ENCODE peak calls at places on chromosomes 3 and 15, in six cellular contexts. T, F, Z, U, L and P are unnamed samples.

GRCh38 chr3:142644502-142644901 is 48.3 kb downstream of the PLS1 start:
- DNase-seq in L (no peak), F (no peak), Z (no peak), U (no peak), T (no peak), P (no peak)

GRCh38 chr3:127817331-127817821 is 4.9 kb downstream of the MGLL start:
- DNase-seq in Z (no peak), U (no peak), F (peak), L (no peak), T (no peak), P (no peak)

GRCh38 chr3:27680517-27681246 is 41.4 kb downstream of the EOMES start:
- DNase-seq in F (no peak), T (no peak), U (peak), Z (no peak), L (no peak), P (no peak)

GRCh38 chr3:17518189-17519059 is 224.0 kb downstream of the TBC1D5 start:
- DNase-seq in F (no peak), L (no peak), U (no peak), Z (no peak), T (no peak), P (no peak)

GRCh38 chr15:68655686-68656437 is 77.1 kb downstream of the CORO2B start:
- DNase-seq in Z (no peak), T (no peak), U (no peak), L (no peak), F (no peak), P (no peak)

GRCh38 chr3:26653811-26654379 is 31.3 kb downstream of the LRRC3B start:
- DNase-seq in U (no peak), Z (no peak), L (no peak), T (no peak), F (no peak), P (no peak)

GRCh38 chr15:70528270-70528706 is 235.1 kb downstream of the UACA start:
- DNase-seq in T (peak), Z (no peak), U (peak), L (peak), F (no peak), P (peak)

GRCh38 chr3:13455644-13456043 is 24.5 kb upstream of the HDAC11 start:
- DNase-seq in F (no peak), Z (no peak), L (no peak), T (no peak), U (peak), P (no peak)

GRCh38 chr15:69209661-69210060 is 49.2 kb downstream of the GLCE start:
- DNase-seq in F (no peak), U (no peak), L (no peak), T (no peak), Z (no peak), P (no peak)

GRCh38 chr3:30747771-30748281 is 141.4 kb downstream of the TGFBR2 start:
- DNase-seq in F (peak), T (peak), L (no peak), Z (no peak), U (peak), P (peak)

GRCh38 chr15:57890351-57890750 is 175.2 kb downstream of the ALDH1A2 start:
- DNase-seq in U (no peak), Z (no peak), L (no peak), T (no peak), F (no peak), P (no peak)

GRCh38 chr3:126342211-126342610 is 15.0 kb downstream of the KLF15 start:
- DNase-seq in U (no peak), T (no peak), F (no peak), L (no peak), Z (no peak), P (no peak)

GRCh38 chr3:67059443-67059842 is 61.3 kb downstream of the KBTBD8 start:
- DNase-seq in Z (no peak), T (no peak), F (no peak), U (no peak), L (no peak), P (no peak)

GRCh38 chr3:105436687-105437086 is 70.0 kb downstream of the ALCAM start:
- DNase-seq in L (no peak), U (peak), Z (no peak), T (no peak), F (no peak), P (peak)

GRCh38 chr3:79976466-79976865 is 208.7 kb upstream of the ROBO1 start:
- DNase-seq in F (peak), L (no peak), Z (no peak), U (no peak), T (peak), P (no peak)
- TF ChIP-seq MYC in F (no peak), L (no peak), Z (no peak), U (no peak), T (no peak), P (no peak)

GRCh38 chr15:54094661-54095060 is 116.4 kb downstream of the UNC13C start:
- DNase-seq in T (no peak), U (no peak), Z (no peak), F (no peak), L (no peak), P (no peak)

GRCh38 chr15:54088837-54089236 is 110.6 kb downstream of the UNC13C start:
- DNase-seq in Z (no peak), T (no peak), U (no peak), F (no peak), L (no peak), P (no peak)

DNA sequence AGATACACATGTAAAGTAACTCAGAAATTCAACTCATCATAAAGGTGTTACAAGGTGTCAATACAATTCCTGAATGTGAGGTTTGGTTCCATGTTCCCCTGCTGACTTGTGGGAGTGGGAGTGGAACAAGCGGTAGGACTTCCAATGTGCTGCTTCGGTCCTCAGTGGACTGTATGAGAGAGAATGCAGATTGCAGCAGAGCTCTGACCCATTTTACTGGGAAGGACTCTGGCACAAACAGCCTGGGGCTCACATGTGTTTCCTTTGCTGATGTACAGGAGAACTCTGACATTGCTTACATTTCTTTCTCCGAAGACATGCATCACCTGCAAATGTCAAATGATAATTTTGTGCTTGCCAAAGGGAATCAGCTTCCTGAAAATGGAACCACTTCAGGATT is 111.5 kb downstream of the UNC13C start:
- DNase-seq in U (no peak), F (no peak), T (no peak), Z (no peak), L (no peak), P (no peak)
- TF ChIP-seq POLR2A in U (no peak), F (no peak), T (no peak), Z (no peak), L (no peak), P (no peak)

DNA sequence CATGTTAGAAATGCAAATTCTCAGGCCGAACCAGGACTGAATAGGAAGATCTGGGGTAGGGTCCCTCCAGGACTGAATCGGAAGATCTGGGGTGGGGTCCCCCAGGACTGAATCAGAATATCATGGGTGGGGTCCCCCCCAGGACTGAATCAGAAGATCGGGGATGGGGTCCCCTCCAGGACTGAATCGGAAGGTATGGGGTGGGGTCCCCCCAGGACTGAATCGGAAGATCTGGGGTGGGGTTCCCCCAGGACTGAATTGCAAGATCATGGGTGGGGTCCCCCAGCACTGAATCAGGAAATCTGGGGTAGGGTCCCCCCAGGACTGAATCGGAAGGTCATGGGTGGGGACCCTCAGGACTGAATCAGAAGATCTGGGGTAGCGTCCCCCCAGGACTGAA is 48.2 kb upstream of the TNK2 start:
- DNase-seq in U (no peak), Z (no peak), L (no peak), T (no peak), F (no peak), P (no peak)
- TF ChIP-seq MYC in U (no peak), Z (no peak), L (no peak), T (no peak), F (no peak), P (no peak)

GRCh38 chr3:153159771-153160397 is 2.1 kb upstream of the RAP2B start:
- DNase-seq in T (no peak), U (no peak), F (no peak), Z (no peak), L (no peak), P (no peak)

GRCh38 chr3:153158961-153159735 is 2.9 kb upstream of the RAP2B start:
- DNase-seq in U (no peak), L (no peak), T (no peak), Z (no peak), F (no peak), P (no peak)

GRCh38 chr3:153161714-153162512 is at the start of gene RAP2B:
- DNase-seq in U (peak), L (peak), T (peak), F (peak), Z (peak), P (peak)

GRCh38 chr3:153161138-153161713 is 800 bp upstream of the RAP2B start:
- DNase-seq in U (peak), F (peak), L (peak), Z (peak), T (peak), P (peak)

DNA sequence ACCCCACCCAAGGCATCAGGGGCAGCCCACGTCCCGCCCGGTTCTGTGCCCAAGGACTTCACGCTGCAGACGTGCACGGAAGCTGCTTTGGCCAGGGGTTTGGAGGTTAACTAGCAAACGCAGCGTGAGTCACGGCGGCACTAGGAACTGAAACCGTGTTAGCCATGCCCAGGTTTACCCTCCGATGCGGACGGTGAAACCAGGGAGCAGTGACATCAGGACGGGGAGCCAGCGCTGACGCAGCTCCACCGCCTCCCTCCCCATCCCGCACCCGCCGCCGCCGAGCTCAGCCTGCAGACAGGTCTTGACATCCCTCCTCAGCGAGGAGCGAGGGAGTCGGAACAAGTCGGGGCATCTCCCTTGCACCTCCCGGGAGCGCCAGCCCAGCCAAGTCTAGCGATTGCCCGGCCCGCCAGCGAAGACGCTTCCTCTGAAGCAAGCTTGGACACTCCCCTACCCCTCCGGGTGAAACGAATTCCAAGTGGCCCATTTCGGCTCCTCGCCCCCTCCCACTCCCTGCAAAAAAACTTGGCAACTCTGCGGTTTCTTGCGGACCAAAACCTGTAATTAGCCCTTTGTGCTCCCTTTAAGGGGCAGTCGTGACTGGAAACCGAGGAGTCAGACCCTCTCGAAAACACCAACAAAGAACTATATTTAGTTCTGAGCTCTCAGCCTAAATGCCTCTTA is 1.4 kb upstream of the RAP2B start:
- DNase-seq in Z (peak), F (peak), U (peak), T (peak), L (peak), P (peak)
- TF ChIP-seq POLR2A in Z (peak), F (peak), U (no peak), T (peak), L (peak), P (no peak)

DNA sequence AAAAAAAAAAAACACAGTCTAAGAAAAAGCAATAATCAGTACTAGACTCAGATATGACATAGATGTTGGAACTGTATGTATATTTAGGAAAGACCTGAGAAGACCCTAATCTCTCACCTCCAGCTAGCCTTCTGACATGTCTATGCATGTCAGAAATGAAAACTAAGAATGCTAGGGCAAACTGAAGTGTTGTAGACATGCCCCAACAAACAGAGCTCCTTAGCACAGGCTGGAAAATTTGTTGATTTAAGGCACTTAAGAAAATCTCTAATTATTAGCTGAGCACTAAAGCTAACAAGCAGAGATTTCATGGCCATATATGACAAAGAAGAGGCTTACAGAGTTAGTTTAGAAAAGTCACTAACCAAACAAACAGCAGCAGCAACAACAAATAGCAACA is 45.5 kb upstream of the PRSS50 start:
- DNase-seq in L (no peak), T (no peak), U (no peak), F (no peak), Z (no peak), P (no peak)
- TF ChIP-seq MYC in L (no peak), T (no peak), U (no peak), F (no peak), Z (no peak), P (no peak)

GRCh38 chr15:59738676-59739075 is 49.6 kb upstream of the BNIP2 start:
- DNase-seq in U (peak), L (no peak), T (no peak), F (no peak), Z (no peak), P (no peak)
- TF ChIP-seq POLR2A in U (no peak), L (no peak), T (no peak), F (no peak), Z (no peak), P (no peak)

GRCh38 chr15:96334705-96335428 is 4.4 kb downstream of the NR2F2 start:
- DNase-seq in T (peak), L (no peak), U (no peak), Z (no peak), F (no peak), P (no peak)
- TF ChIP-seq MYC in T (no peak), L (no peak), U (no peak), Z (no peak), F (no peak), P (no peak)

DNA sequence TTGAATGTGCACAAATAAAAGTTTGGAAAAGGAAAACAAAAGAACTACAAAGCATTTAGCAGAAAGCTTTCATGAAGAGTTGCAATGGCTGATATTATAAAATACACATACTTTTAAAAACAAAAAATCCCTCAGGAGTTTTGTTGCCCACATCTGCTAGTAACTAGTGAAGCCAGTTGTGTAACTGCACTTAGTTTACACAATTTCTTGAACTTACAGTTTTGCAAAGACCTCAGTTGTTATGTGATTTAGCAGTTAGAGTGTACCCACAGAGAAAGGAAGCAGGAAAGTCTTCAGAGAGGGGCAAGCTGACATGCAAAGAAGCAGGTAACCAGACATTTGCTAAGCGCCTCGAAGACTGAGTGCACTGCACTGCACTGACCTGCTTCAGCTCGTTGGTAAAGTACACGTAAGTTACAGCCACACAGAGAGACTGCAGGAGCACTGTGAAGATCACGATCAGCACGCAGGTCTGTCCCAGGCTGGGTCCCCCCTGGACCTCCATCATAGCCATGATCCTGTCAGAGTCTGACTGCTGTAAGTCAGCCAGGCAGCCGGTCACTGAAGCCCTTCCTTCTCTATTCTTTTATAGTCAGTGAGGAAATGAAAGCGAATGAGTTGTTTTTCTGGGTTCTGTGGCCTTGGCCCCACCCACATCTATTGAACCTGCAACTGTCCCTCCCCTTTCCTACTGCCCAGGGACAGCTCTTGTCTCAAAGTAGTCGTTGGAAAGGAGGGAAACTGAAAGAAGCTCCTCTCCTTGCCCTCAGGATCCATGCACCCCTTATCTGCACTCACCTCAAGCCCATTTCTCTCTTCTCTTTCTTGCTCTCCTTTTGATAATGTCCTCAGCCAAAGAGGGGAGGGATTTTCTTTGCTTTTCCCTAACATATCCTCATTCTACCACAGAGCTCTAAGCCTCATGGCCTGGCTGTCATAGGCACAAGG is at the start of gene TNFSF10:
- DNase-seq in L (peak), Z (no peak), T (peak), F (no peak), U (peak), P (peak)
- TF ChIP-seq POLR2A in L (peak), Z (no peak), T (peak), F (no peak), U (peak), P (peak)

DNA sequence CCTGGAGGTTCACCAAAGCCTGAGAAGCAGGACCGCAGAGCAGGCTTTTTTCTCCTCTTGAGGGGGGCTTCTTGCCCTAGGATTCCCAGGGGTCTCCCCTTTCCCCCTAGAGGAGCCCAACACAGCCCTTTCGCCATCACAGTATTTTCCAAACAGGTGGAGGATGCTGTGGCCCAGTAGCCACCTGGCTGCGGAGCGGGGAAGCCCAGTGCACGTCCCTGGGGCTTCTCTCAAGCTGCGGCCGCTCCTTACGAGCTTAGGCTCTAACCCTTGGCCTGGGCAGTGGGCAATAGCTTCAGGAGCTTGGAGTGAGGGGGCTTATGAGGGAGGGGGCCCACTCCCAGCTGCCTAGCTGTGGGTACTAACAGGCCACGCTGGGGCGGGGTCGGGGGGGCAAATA is 11.6 kb upstream of the DLL4 start:
- DNase-seq in L (no peak), F (no peak), T (no peak), Z (no peak), U (no peak), P (no peak)
- TF ChIP-seq MYC in L (no peak), F (no peak), T (no peak), Z (no peak), U (no peak), P (no peak)